ENCODE peak calls at places on chromosomes 3 and 15, in seven cellular contexts. Y is PC-9, F is GM23248, T is mammary epithelial cell, B is MM.1S, G is HCT116, S is fibroblast of lung. J is an unnamed sample.
A peak's percentile ranks its signal among the peaks of the same experiment; 100 is the strongest.

GRCh38 chr3:125014570-125015179 is 41.1 kb downstream of the HEG1 start:
- DNase-seq in Y (no peak), S (no peak), T (no peak), G (no peak), F (no peak), B (no peak), J (no peak)

GRCh38 chr3:71530903-71531535 is 52.5 kb downstream of the FOXP1 start:
- DNase-seq in F (no peak), G (no peak), Y (no peak), T (no peak), S (no peak), B (no peak), J (no peak)

GRCh38 chr15:101314726-101315125 is 19.7 kb upstream of the SNRPA1 start:
- DNase-seq in S (no peak), G (no peak), F (no peak), Y (no peak), B (no peak), T (no peak), J (no peak)

GRCh38 chr15:100734606-100735005 is 132.2 kb downstream of the ASB7 start:
- DNase-seq in B (no peak), S (no peak), G (no peak), T (no peak), Y (no peak), F (no peak), J (no peak)

GRCh38 chr15:46961795-46962194 is 755.5 kb upstream of the SEMA6D start:
- DNase-seq in Y (no peak), G (no peak), T (no peak), F (no peak), S (no peak), B (no peak), J (no peak)

GRCh38 chr3:53493997-53494791 is at the start of gene CACNA1D:
- DNase-seq in S (no peak), T (peak; percentile 31), Y (no peak), F (peak; percentile 42), G (peak; percentile 23), B (peak; percentile 61), J (no peak)

GRCh38 chr3:150921207-150921606 is 16.0 kb upstream of the MINDY4B start:
- DNase-seq in G (no peak), Y (no peak), S (no peak), T (no peak), B (no peak), F (no peak), J (no peak)

GRCh38 chr3:178602864-178603263 is 66.6 kb downstream of the KCNMB2 start:
- DNase-seq in G (no peak), F (no peak), T (no peak), S (no peak), B (no peak), Y (no peak), J (no peak)

GRCh38 chr3:128971421-128971820 is 22.5 kb downstream of the CFAP92 start:
- DNase-seq in Y (no peak), G (no peak), B (no peak), F (peak; percentile 76), S (peak; percentile 73), T (no peak), J (no peak)

GRCh38 chr15:60002528-60003218 is 1.4 kb upstream of the FOXB1 start:
- DNase-seq in Y (no peak), G (no peak), S (no peak), T (no peak), B (no peak), F (no peak), J (no peak)

GRCh38 chr3:179425075-179425474 is 26.2 kb downstream of the GNB4 start:
- DNase-seq in B (no peak), Y (no peak), T (no peak), S (no peak), F (no peak), G (no peak), J (no peak)

GRCh38 chr15:74568594-74568993 is 27.6 kb downstream of the ARID3B start:
- DNase-seq in G (no peak), T (no peak), Y (no peak), F (no peak), S (no peak), B (no peak), J (no peak)

GRCh38 chr15:74571191-74571590 is 30.2 kb downstream of the ARID3B start:
- DNase-seq in B (no peak), G (no peak), F (no peak), T (no peak), S (no peak), Y (no peak), J (no peak)

GRCh38 chr15:74573987-74574386 is 33.0 kb downstream of the ARID3B start:
- DNase-seq in Y (no peak), B (no peak), F (peak; percentile 58), G (no peak), S (no peak), T (peak; percentile 30), J (no peak)

GRCh38 chr15:74565381-74566085 is 24.5 kb downstream of the ARID3B start:
- DNase-seq in S (no peak), Y (no peak), B (no peak), T (no peak), G (no peak), F (no peak), J (no peak)

DNA sequence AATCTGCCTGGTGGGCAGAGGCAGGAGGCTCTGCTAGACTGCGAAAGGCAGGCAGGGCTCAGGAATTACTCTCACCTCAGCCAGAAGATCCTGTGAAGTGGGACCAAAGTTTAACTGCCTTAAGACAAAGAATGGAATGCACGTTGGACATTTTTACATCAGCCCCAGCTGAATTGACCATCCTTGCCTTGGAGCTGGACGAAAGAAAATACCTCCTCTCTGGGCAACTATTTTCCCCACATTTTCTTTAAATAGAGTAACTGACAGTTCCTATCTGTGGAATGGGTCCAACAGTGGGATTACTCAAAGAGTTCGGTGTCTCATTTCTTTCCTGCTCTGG is 28.7 kb downstream of the ARID3B start:
- DNase-seq in F (no peak), T (no peak), G (no peak), S (no peak), Y (no peak), B (no peak), J (no peak)
- H4K20me1 ChIP-seq in F (no peaks in the 10 kb centered on the region), T (no peaks in the 10 kb centered on the region), G (no peaks in the 10 kb centered on the region), S (no peaks in the 10 kb centered on the region), Y (peaks cover 6% of the 10 kb centered on the region), B (peaks cover 17% of the 10 kb centered on the region), J (no peaks in the 10 kb centered on the region)

GRCh38 chr3:149623819-149624218 is 34.0 kb downstream of the WWTR1 start:
- DNase-seq in F (no peak), B (no peak), G (no peak), S (no peak), T (no peak), Y (no peak), J (no peak)

GRCh38 chr3:149620291-149621020 is 37.4 kb downstream of the WWTR1 start:
- DNase-seq in F (peak; percentile 91), B (no peak), S (peak; percentile 58), T (peak; percentile 19), G (no peak), Y (no peak), J (no peak)

GRCh38 chr3:149618151-149619123 is 39.4 kb downstream of the WWTR1 start:
- DNase-seq in T (peak; percentile 47), Y (no peak), F (no peak), S (no peak), G (no peak), B (no peak), J (no peak)

GRCh38 chr3:149625795-149626194 is 32.0 kb downstream of the WWTR1 start:
- DNase-seq in T (peak; percentile 39), G (no peak), F (peak; percentile 66), B (no peak), S (no peak), Y (no peak), J (no peak)

GRCh38 chr3:149621218-149622005 is 36.4 kb downstream of the WWTR1 start:
- DNase-seq in S (peak; percentile 91), G (no peak), F (peak; percentile 92), B (peak; percentile 70), T (peak; percentile 86), Y (no peak), J (no peak)
- H3K4me2 ChIP-seq in S (peak overlapping the region; percentile 6), G (no peak overlapping the region), F (peak overlapping the region; percentile 93), B (peak overlapping the region; percentile 47), T (peak overlapping the region; percentile 67), Y (peak overlapping the region; percentile 3), J (no peak overlapping the region)

GRCh38 chr15:90463381-90463780 is 66.3 kb upstream of the CRTC3 start:
- DNase-seq in F (peak; percentile 94), B (peak; percentile 83), G (no peak), T (peak; percentile 64), Y (no peak), S (peak; percentile 42), J (no peak)
- H4K20me1 ChIP-seq in F (peaks cover 7% of the 10 kb centered on the region), B (no peaks in the 10 kb centered on the region), G (no peaks in the 10 kb centered on the region), T (no peaks in the 10 kb centered on the region), Y (no peaks in the 10 kb centered on the region), S (no peaks in the 10 kb centered on the region), J (no peaks in the 10 kb centered on the region)

GRCh38 chr3:31925271-31925630 is 55.8 kb downstream of the OSBPL10 start:
- DNase-seq in S (no peak), Y (no peak), G (no peak), T (no peak), F (no peak), B (no peak), J (peak; percentile 92)

GRCh38 chr3:31920310-31920709 is 60.8 kb downstream of the OSBPL10 start:
- DNase-seq in Y (no peak), F (no peak), S (no peak), G (no peak), T (no peak), B (no peak), J (no peak)

GRCh38 chr3:31921833-31922232 is 59.2 kb downstream of the OSBPL10 start:
- DNase-seq in S (no peak), Y (no peak), B (no peak), G (no peak), F (no peak), T (no peak), J (no peak)

GRCh38 chr3:31924628-31925270 is 56.3 kb downstream of the OSBPL10 start:
- DNase-seq in Y (no peak), S (peak; percentile 20), G (no peak), F (no peak), B (no peak), T (no peak), J (peak; percentile 62)

DNA sequence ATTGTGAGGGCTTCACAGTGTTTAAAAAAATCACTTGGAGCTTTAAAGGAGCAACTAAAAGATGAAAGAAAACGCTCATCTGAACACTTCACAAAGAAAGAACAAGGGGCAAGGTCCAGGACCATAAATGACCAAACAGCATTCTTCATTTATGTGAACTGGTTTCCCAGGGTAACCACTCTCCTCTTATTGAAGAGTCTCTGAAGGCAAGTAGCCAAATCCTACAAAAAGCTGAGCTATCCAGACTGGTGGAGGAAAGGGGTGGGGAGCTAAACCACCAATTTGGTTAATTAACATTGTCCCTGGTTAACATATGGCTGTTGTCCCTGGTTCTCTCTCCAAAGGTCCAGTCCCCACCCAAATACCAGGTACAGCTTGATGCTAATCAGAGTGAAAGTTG is 58.1 kb downstream of the OSBPL10 start:
- DNase-seq in B (no peak), Y (no peak), S (no peak), T (no peak), F (no peak), G (no peak), J (no peak)
- H3K4me2 ChIP-seq in B (no peak overlapping the region), Y (no peak overlapping the region), S (no peak overlapping the region), T (no peak overlapping the region), F (no peak overlapping the region), G (no peak overlapping the region), J (no peak overlapping the region)

DNA sequence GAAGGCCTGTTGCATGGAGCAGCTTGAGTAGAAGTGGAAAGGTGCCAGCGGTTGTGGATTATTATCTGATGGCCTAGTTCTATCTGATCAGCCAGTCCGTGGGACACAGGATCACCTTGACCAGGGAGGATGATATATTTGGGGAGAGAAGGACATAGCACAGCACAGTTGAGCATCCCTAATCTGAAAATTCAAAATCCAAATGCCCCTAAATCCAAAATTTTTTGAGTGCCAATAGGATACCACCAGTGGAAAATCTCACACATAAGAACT is 6.0 kb downstream of the CSPG4 start:
- DNase-seq in F (no peak), B (no peak), S (no peak), Y (no peak), T (no peak), G (no peak), J (no peak)
- H4K20me1 ChIP-seq in F (no peaks in the 10 kb centered on the region), B (no peaks in the 10 kb centered on the region), S (no peaks in the 10 kb centered on the region), Y (no peaks in the 10 kb centered on the region), T (no peaks in the 10 kb centered on the region), G (no peaks in the 10 kb centered on the region), J (no peaks in the 10 kb centered on the region)

J was measured in Karpas-422.